ENCODE peak calls at places on chromosomes 7 and 10, in seven cellular contexts. One of them, this sample, is unnamed.

GRCh38 chr7:126856691-126857291 is 395.9 kb downstream of the GRM8 start:
- DNase-seq in right lobe of liver: no peak
- DNase-seq in adrenal gland: no peak
- DNase-seq in uterus: no peak
- DNase-seq in heart left ventricle: no peak
- DNase-seq in A549: no peak
- DNase-seq in AG04450: no peak
- DNase-seq in this sample: no peak

GRCh38 chr10:34046651-34047050 is 712.2 kb upstream of the NRP1 start:
- DNase-seq in AG04450: no peak
- DNase-seq in A549: no peak
- DNase-seq in right lobe of liver: no peak
- DNase-seq in adrenal gland: no peak
- DNase-seq in uterus: no peak
- DNase-seq in heart left ventricle: no peak
- DNase-seq in this sample: peak

GRCh38 chr7:100219271-100219737 is 445 bp upstream of the PVRIG start:
- DNase-seq in right lobe of liver: no peak
- DNase-seq in AG04450: no peak
- DNase-seq in uterus: no peak
- DNase-seq in adrenal gland: no peak
- DNase-seq in heart left ventricle: no peak
- DNase-seq in A549: no peak
- DNase-seq in this sample: no peak

GRCh38 chr10:131996508-131997365 is 15.0 kb upstream of the BNIP3 start:
- DNase-seq in AG04450: no peak
- DNase-seq in uterus: no peak
- DNase-seq in A549: no peak
- DNase-seq in right lobe of liver: peak
- DNase-seq in heart left ventricle: peak
- DNase-seq in adrenal gland: no peak
- DNase-seq in this sample: no peak

GRCh38 chr10:33067917-33068316 is 109.9 kb upstream of the ITGB1 start:
- DNase-seq in AG04450: no peak
- DNase-seq in uterus: no peak
- DNase-seq in right lobe of liver: no peak
- DNase-seq in heart left ventricle: no peak
- DNase-seq in A549: no peak
- DNase-seq in adrenal gland: no peak
- DNase-seq in this sample: no peak

GRCh38 chr10:28410420-28411135 is 107.7 kb upstream of the MPP7 start:
- DNase-seq in heart left ventricle: no peak
- DNase-seq in AG04450: no peak
- DNase-seq in uterus: no peak
- DNase-seq in A549: peak
- DNase-seq in right lobe of liver: no peak
- DNase-seq in adrenal gland: no peak
- DNase-seq in this sample: no peak

GRCh38 chr10:113060221-113061053 is 110.4 kb downstream of the TCF7L2 start:
- DNase-seq in AG04450: no peak
- DNase-seq in right lobe of liver: no peak
- DNase-seq in A549: no peak
- DNase-seq in heart left ventricle: peak
- DNase-seq in adrenal gland: no peak
- DNase-seq in uterus: no peak
- DNase-seq in this sample: no peak

GRCh38 chr7:131621652-131622051 is 65.2 kb upstream of the PODXL start:
- DNase-seq in uterus: no peak
- DNase-seq in A549: no peak
- DNase-seq in right lobe of liver: no peak
- DNase-seq in heart left ventricle: no peak
- DNase-seq in adrenal gland: no peak
- DNase-seq in AG04450: no peak
- DNase-seq in this sample: no peak

GRCh38 chr10:88841316-88842111 is 10.1 kb downstream of the ANKRD22 start:
- DNase-seq in adrenal gland: no peak
- DNase-seq in AG04450: no peak
- DNase-seq in A549: no peak
- DNase-seq in uterus: no peak
- DNase-seq in heart left ventricle: no peak
- DNase-seq in right lobe of liver: peak
- DNase-seq in this sample: no peak

GRCh38 chr7:26686448-26686981 is 177.9 kb downstream of the SKAP2 start:
- DNase-seq in A549: no peak
- DNase-seq in right lobe of liver: peak
- DNase-seq in AG04450: peak
- DNase-seq in adrenal gland: peak
- DNase-seq in heart left ventricle: no peak
- DNase-seq in uterus: no peak
- DNase-seq in this sample: peak

GRCh38 chr7:111578754-111579153 is 16.5 kb upstream of the IMMP2L start:
- DNase-seq in AG04450: no peak
- DNase-seq in A549: no peak
- DNase-seq in uterus: no peak
- DNase-seq in heart left ventricle: no peak
- DNase-seq in right lobe of liver: no peak
- DNase-seq in adrenal gland: no peak
- DNase-seq in this sample: no peak

GRCh38 chr10:26790596-26790995 is 70.2 kb downstream of the ABI1 start:
- DNase-seq in adrenal gland: no peak
- DNase-seq in AG04450: no peak
- DNase-seq in heart left ventricle: no peak
- DNase-seq in right lobe of liver: no peak
- DNase-seq in uterus: no peak
- DNase-seq in A549: no peak
- DNase-seq in this sample: no peak

GRCh38 chr7:14691597-14692203 is 210.9 kb downstream of the DGKB start:
- DNase-seq in heart left ventricle: peak
- DNase-seq in right lobe of liver: peak
- DNase-seq in AG04450: peak
- DNase-seq in uterus: peak
- DNase-seq in adrenal gland: peak
- DNase-seq in A549: no peak
- DNase-seq in this sample: peak

GRCh38 chr10:124736491-124737136 is 7.6 kb downstream of the FAM53B start:
- DNase-seq in AG04450: peak
- DNase-seq in right lobe of liver: peak
- DNase-seq in A549: no peak
- DNase-seq in adrenal gland: peak
- DNase-seq in heart left ventricle: peak
- DNase-seq in uterus: peak
- DNase-seq in this sample: peak

GRCh38 chr7:6256709-6257535 is 15.5 kb downstream of the CYTH3 start:
- DNase-seq in heart left ventricle: peak
- DNase-seq in adrenal gland: no peak
- DNase-seq in A549: no peak
- DNase-seq in uterus: no peak
- DNase-seq in right lobe of liver: no peak
- DNase-seq in AG04450: no peak
- DNase-seq in this sample: no peak

GRCh38 chr7:76358053-76358477 is 726 bp downstream of the YWHAG start:
- DNase-seq in right lobe of liver: peak
- DNase-seq in A549: no peak
- DNase-seq in AG04450: no peak
- DNase-seq in heart left ventricle: peak
- DNase-seq in uterus: peak
- DNase-seq in adrenal gland: peak
- DNase-seq in this sample: peak

GRCh38 chr7:140036224-140036651 is 26.5 kb downstream of the PARP12 start:
- DNase-seq in adrenal gland: no peak
- DNase-seq in heart left ventricle: no peak
- DNase-seq in A549: no peak
- DNase-seq in right lobe of liver: no peak
- DNase-seq in uterus: no peak
- DNase-seq in AG04450: no peak
- DNase-seq in this sample: no peak

GRCh38 chr7:44162179-44162578 is 21.0 kb upstream of the MYL7 start:
- DNase-seq in heart left ventricle: no peak
- DNase-seq in adrenal gland: no peak
- DNase-seq in A549: no peak
- DNase-seq in uterus: no peak
- DNase-seq in right lobe of liver: peak
- DNase-seq in AG04450: no peak
- DNase-seq in this sample: no peak

GRCh38 chr7:143884276-143884977 is 17.5 kb downstream of the TCAF1 start:
- DNase-seq in AG04450: no peak
- DNase-seq in adrenal gland: no peak
- DNase-seq in heart left ventricle: no peak
- DNase-seq in uterus: no peak
- DNase-seq in A549: no peak
- DNase-seq in right lobe of liver: no peak
- DNase-seq in this sample: no peak

GRCh38 chr10:47406870-47407648 is 23.0 kb upstream of the ZNF488 start:
- DNase-seq in heart left ventricle: no peak
- DNase-seq in right lobe of liver: no peak
- DNase-seq in A549: peak
- DNase-seq in adrenal gland: no peak
- DNase-seq in uterus: no peak
- DNase-seq in AG04450: peak
- DNase-seq in this sample: no peak

GRCh38 chr7:70571403-70571911 is 560.5 kb upstream of the GALNT17 start:
- DNase-seq in adrenal gland: no peak
- DNase-seq in heart left ventricle: no peak
- DNase-seq in right lobe of liver: no peak
- DNase-seq in AG04450: peak
- DNase-seq in A549: peak
- DNase-seq in uterus: no peak
- DNase-seq in this sample: no peak

GRCh38 chr7:128878226-128879105 is 15.8 kb downstream of the ATP6V1F start:
- DNase-seq in heart left ventricle: peak
- DNase-seq in uterus: no peak
- DNase-seq in AG04450: no peak
- DNase-seq in A549: no peak
- DNase-seq in right lobe of liver: no peak
- DNase-seq in adrenal gland: no peak
- DNase-seq in this sample: no peak

GRCh38 chr7:128879461-128879938 is 16.8 kb downstream of the ATP6V1F start:
- DNase-seq in AG04450: no peak
- DNase-seq in A549: no peak
- DNase-seq in uterus: no peak
- DNase-seq in adrenal gland: no peak
- DNase-seq in heart left ventricle: peak
- DNase-seq in right lobe of liver: peak
- DNase-seq in this sample: peak

GRCh38 chr7:128881458-128882125 is 18.9 kb downstream of the ATP6V1F start:
- DNase-seq in adrenal gland: no peak
- DNase-seq in AG04450: no peak
- DNase-seq in A549: no peak
- DNase-seq in uterus: no peak
- DNase-seq in right lobe of liver: no peak
- DNase-seq in heart left ventricle: peak
- DNase-seq in this sample: no peak

GRCh38 chr7:128880791-128881457 is 18.3 kb downstream of the ATP6V1F start:
- DNase-seq in uterus: no peak
- DNase-seq in A549: no peak
- DNase-seq in heart left ventricle: peak
- DNase-seq in AG04450: no peak
- DNase-seq in adrenal gland: no peak
- DNase-seq in right lobe of liver: no peak
- DNase-seq in this sample: no peak

GRCh38 chr7:128879939-128880746 is 17.5 kb downstream of the ATP6V1F start:
- DNase-seq in uterus: peak
- DNase-seq in adrenal gland: peak
- DNase-seq in heart left ventricle: peak
- DNase-seq in A549: peak
- DNase-seq in right lobe of liver: peak
- DNase-seq in AG04450: no peak
- DNase-seq in this sample: peak
- H3K27ac ChIP-seq in uterus: no peak
- H3K27ac ChIP-seq in adrenal gland: no peak
- H3K27ac ChIP-seq in heart left ventricle: no peak
- H3K27ac ChIP-seq in A549: no peak
- H3K27ac ChIP-seq in right lobe of liver: no peak
- H3K27ac ChIP-seq in AG04450: no peak
- H3K27ac ChIP-seq in this sample: no peak

GRCh38 chr10:13414855-13415254 is 66.8 kb upstream of the SEPHS1 start:
- DNase-seq in heart left ventricle: no peak
- DNase-seq in AG04450: no peak
- DNase-seq in A549: no peak
- DNase-seq in uterus: no peak
- DNase-seq in right lobe of liver: peak
- DNase-seq in adrenal gland: no peak
- DNase-seq in this sample: peak
- TF ChIP-seq CTCF in heart left ventricle: no peak
- TF ChIP-seq CTCF in AG04450: peak
- TF ChIP-seq CTCF in A549: no peak
- TF ChIP-seq CTCF in uterus: no peak
- TF ChIP-seq CTCF in right lobe of liver: peak
- TF ChIP-seq CTCF in adrenal gland: no peak
- TF ChIP-seq CTCF in this sample: peak

DNA sequence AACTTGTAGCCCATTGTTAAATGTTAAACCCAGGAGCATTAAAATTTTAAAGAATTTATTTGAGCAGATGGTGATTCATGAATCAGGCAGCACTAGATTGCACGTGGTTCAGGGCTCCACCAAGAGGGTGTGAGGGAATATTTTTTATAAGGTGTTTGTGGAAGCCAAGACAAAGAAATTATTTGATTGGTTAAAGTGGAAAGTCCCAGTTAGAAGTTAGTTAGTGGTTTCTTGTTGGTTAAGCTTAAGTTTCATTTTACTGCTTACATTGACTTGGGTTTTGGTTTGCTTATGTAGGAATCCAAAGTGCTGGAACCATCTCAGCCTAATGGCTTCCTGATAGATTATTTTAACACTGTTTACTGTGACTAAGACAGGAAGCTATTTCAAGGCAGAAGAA is 906.2 kb downstream of the LRMDA start:
- DNase-seq in right lobe of liver: no peak
- DNase-seq in uterus: no peak
- DNase-seq in adrenal gland: no peak
- DNase-seq in A549: no peak
- DNase-seq in AG04450: peak
- DNase-seq in heart left ventricle: no peak
- DNase-seq in this sample: no peak
- H3K27ac ChIP-seq in right lobe of liver: no peak
- H3K27ac ChIP-seq in uterus: peak
- H3K27ac ChIP-seq in adrenal gland: no peak
- H3K27ac ChIP-seq in A549: peak
- H3K27ac ChIP-seq in AG04450: peak
- H3K27ac ChIP-seq in heart left ventricle: no peak
- H3K27ac ChIP-seq in this sample: no peak

GRCh38 chr7:128794436-128794835 is 2.7 kb downstream of the CCDC136 start:
- DNase-seq in A549: no peak
- DNase-seq in heart left ventricle: no peak
- DNase-seq in right lobe of liver: no peak
- DNase-seq in uterus: no peak
- DNase-seq in adrenal gland: no peak
- DNase-seq in AG04450: no peak
- DNase-seq in this sample: no peak

GRCh38 chr7:128792471-128793183 is 859 bp downstream of the CCDC136 start:
- DNase-seq in right lobe of liver: no peak
- DNase-seq in AG04450: no peak
- DNase-seq in A549: no peak
- DNase-seq in uterus: no peak
- DNase-seq in adrenal gland: no peak
- DNase-seq in heart left ventricle: peak
- DNase-seq in this sample: no peak

GRCh38 chr7:128793184-128793552 is 1.4 kb downstream of the CCDC136 start:
- DNase-seq in A549: no peak
- DNase-seq in adrenal gland: no peak
- DNase-seq in right lobe of liver: no peak
- DNase-seq in uterus: no peak
- DNase-seq in heart left ventricle: no peak
- DNase-seq in AG04450: no peak
- DNase-seq in this sample: no peak

GRCh38 chr7:128795129-128795528 is 3.4 kb downstream of the CCDC136 start:
- DNase-seq in AG04450: no peak
- DNase-seq in A549: no peak
- DNase-seq in right lobe of liver: no peak
- DNase-seq in uterus: no peak
- DNase-seq in heart left ventricle: no peak
- DNase-seq in adrenal gland: no peak
- DNase-seq in this sample: no peak

GRCh38 chr7:128794020-128794419 is 2.3 kb downstream of the CCDC136 start:
- DNase-seq in right lobe of liver: no peak
- DNase-seq in uterus: no peak
- DNase-seq in heart left ventricle: no peak
- DNase-seq in adrenal gland: no peak
- DNase-seq in AG04450: no peak
- DNase-seq in A549: no peak
- DNase-seq in this sample: no peak
- TF ChIP-seq CTCF in right lobe of liver: peak
- TF ChIP-seq CTCF in uterus: no peak
- TF ChIP-seq CTCF in heart left ventricle: no peak
- TF ChIP-seq CTCF in adrenal gland: no peak
- TF ChIP-seq CTCF in AG04450: no peak
- TF ChIP-seq CTCF in A549: peak
- TF ChIP-seq CTCF in this sample: peak

This sample was measured in WERI-Rb-1.